ENCODE peak calls at places on chromosomes 4 and X, in four cellular contexts. K is glutamatergic neuron, X is heart left ventricle, J is Right ventricle myocardium superior. B is an unnamed sample.

GRCh38 chr4:80049813-80050534 is 23.1 kb downstream of the ANTXR2 start:
- DNase-seq in X (no peak), K (no peak), J (no peak), B (no peak)

GRCh38 chr4:19380600-19380999 is 871.1 kb upstream of the SLIT2 start:
- DNase-seq in J (no peak), K (no peak), X (no peak), B (no peak)

GRCh38 chr4:26806331-26806730 is 54.3 kb upstream of the STIM2 start:
- DNase-seq in X (no peak), K (no peak), J (no peak), B (no peak)

GRCh38 chrX:11509786-11510185 is 155.9 kb downstream of the ARHGAP6 start:
- DNase-seq in X (no peak), J (no peak), K (no peak), B (no peak)

GRCh38 chrX:1465261-1466231 is 12.8 kb upstream of the ASMTL start:
- DNase-seq in X (peak; percentile 48), J (peak; percentile 32), K (no peak), B (no peak)

GRCh38 chr4:158079661-158080060 is 93.2 kb downstream of the GASK1B start:
- DNase-seq in J (no peak), K (no peak), X (no peak), B (peak; percentile 71)

GRCh38 chr4:168694669-168695068 is 197.8 kb downstream of the PALLD start:
- DNase-seq in J (no peak), K (no peak), X (no peak), B (no peak)

GRCh38 chr4:167966161-167966560 is 126.2 kb upstream of the ANXA10 start:
- DNase-seq in K (no peak), J (no peak), X (no peak), B (no peak)

GRCh38 chr4:180598281-180598680 is 1644.9 kb upstream of the TENM3 start:
- DNase-seq in J (no peak), K (no peak), X (no peak), B (no peak)

GRCh38 chr4:183960912-183961569 is 55.9 kb downstream of the STOX2 start:
- DNase-seq in J (peak; percentile 59), X (no peak), K (no peak), B (no peak)

GRCh38 chr4:177448850-177449249 is 6.6 kb upstream of the AGA start:
- DNase-seq in K (no peak), J (no peak), X (no peak), B (no peak)

GRCh38 chr4:110049951-110050925 is 137.6 kb downstream of the EGF start:
- DNase-seq in X (no peak), J (no peak), K (peak; percentile 42), B (no peak)

GRCh38 chr4:174117445-174117844 is 166.0 kb downstream of the FBXO8 start:
- DNase-seq in J (no peak), X (no peak), K (no peak), B (no peak)

GRCh38 chr4:6200011-6200921 is at the start of gene JAKMIP1:
- DNase-seq in X (peak; percentile 86), J (peak; percentile 79), K (peak; percentile 97), B (no peak)

GRCh38 chr4:6017030-6017429 is 1.2 kb downstream of the C4orf50 start:
- DNase-seq in X (no peak), K (no peak), J (no peak), B (no peak)